ENCODE peak calls at places on chromosomes 13 and 19, in seven cellular contexts. One of them, this sample, is unnamed. For H3K4me1, the result is how much of the 10 kb centered on the place peaks cover.

GRCh38 chr13:99961634-99962033 is 9.9 kb downstream of the ZIC5 start:
- DNase-seq in breast epithelium: no peak
- DNase-seq in Panc1: no peak
- DNase-seq in GM23338: no peak
- DNase-seq in sigmoid colon: no peak
- DNase-seq in H1: no peak
- DNase-seq in transverse colon: no peak
- DNase-seq in this sample: no peak

GRCh38 chr19:46659151-46660007 is 1.6 kb downstream of the DACT3 start:
- DNase-seq in breast epithelium: no peak
- DNase-seq in Panc1: no peak
- DNase-seq in GM23338: peak
- DNase-seq in sigmoid colon: peak
- DNase-seq in H1: no peak
- DNase-seq in transverse colon: peak
- DNase-seq in this sample: no peak

GRCh38 chr13:107612376-107612775 is 603.0 kb downstream of the LIG4 start:
- DNase-seq in breast epithelium: no peak
- DNase-seq in Panc1: no peak
- DNase-seq in GM23338: no peak
- DNase-seq in sigmoid colon: no peak
- DNase-seq in H1: no peak
- DNase-seq in transverse colon: no peak
- DNase-seq in this sample: no peak

GRCh38 chr13:37618554-37618953 is 20.0 kb upstream of the POSTN start:
- DNase-seq in breast epithelium: no peak
- DNase-seq in Panc1: no peak
- DNase-seq in GM23338: no peak
- DNase-seq in sigmoid colon: no peak
- DNase-seq in H1: no peak
- DNase-seq in transverse colon: no peak
- DNase-seq in this sample: no peak

GRCh38 chr13:113853518-113854237 is 10.2 kb downstream of the GAS6 start:
- DNase-seq in breast epithelium: peak
- DNase-seq in Panc1: no peak
- DNase-seq in GM23338: no peak
- DNase-seq in sigmoid colon: no peak
- DNase-seq in H1: no peak
- DNase-seq in transverse colon: no peak
- DNase-seq in this sample: peak

GRCh38 chr19:2327773-2328400 is 499 bp downstream of the LSM7 start:
- DNase-seq in breast epithelium: no peak
- DNase-seq in Panc1: no peak
- DNase-seq in GM23338: peak
- DNase-seq in sigmoid colon: no peak
- DNase-seq in H1: peak
- DNase-seq in transverse colon: peak
- DNase-seq in this sample: no peak

GRCh38 chr19:7540761-7541480 is 5.4 kb downstream of the PNPLA6 start:
- DNase-seq in breast epithelium: no peak
- DNase-seq in Panc1: no peak
- DNase-seq in GM23338: peak
- DNase-seq in sigmoid colon: no peak
- DNase-seq in H1: peak
- DNase-seq in transverse colon: no peak
- DNase-seq in this sample: no peak

GRCh38 chr13:48595330-48596127 is 58.2 kb upstream of the CYSLTR2 start:
- DNase-seq in breast epithelium: no peak
- DNase-seq in Panc1: peak
- DNase-seq in GM23338: peak
- DNase-seq in sigmoid colon: peak
- DNase-seq in H1: no peak
- DNase-seq in transverse colon: peak
- DNase-seq in this sample: peak

GRCh38 chr19:17703823-17704463 is 15.3 kb upstream of the MAP1S start:
- DNase-seq in breast epithelium: no peak
- DNase-seq in Panc1: peak
- DNase-seq in GM23338: peak
- DNase-seq in sigmoid colon: no peak
- DNase-seq in H1: no peak
- DNase-seq in transverse colon: peak
- DNase-seq in this sample: no peak

GRCh38 chr13:98549006-98549727 is 27.7 kb downstream of the STK24 start:
- DNase-seq in breast epithelium: no peak
- DNase-seq in Panc1: no peak
- DNase-seq in GM23338: no peak
- DNase-seq in sigmoid colon: no peak
- DNase-seq in H1: no peak
- DNase-seq in transverse colon: no peak
- DNase-seq in this sample: no peak

GRCh38 chr19:932647-933552 is 7.1 kb downstream of the ARID3A start:
- DNase-seq in breast epithelium: peak
- DNase-seq in Panc1: no peak
- DNase-seq in GM23338: peak
- DNase-seq in sigmoid colon: peak
- DNase-seq in H1: no peak
- DNase-seq in transverse colon: peak
- DNase-seq in this sample: peak

GRCh38 chr19:13212759-13213330 is 62.6 kb downstream of the IER2 start:
- DNase-seq in breast epithelium: peak
- DNase-seq in Panc1: peak
- DNase-seq in GM23338: peak
- DNase-seq in sigmoid colon: peak
- DNase-seq in H1: no peak
- DNase-seq in transverse colon: peak
- DNase-seq in this sample: no peak

GRCh38 chr13:82688400-82688999 is 1193.8 kb downstream of the SLITRK1 start:
- DNase-seq in breast epithelium: no peak
- DNase-seq in Panc1: no peak
- DNase-seq in GM23338: no peak
- DNase-seq in sigmoid colon: no peak
- DNase-seq in H1: no peak
- DNase-seq in transverse colon: no peak
- DNase-seq in this sample: no peak

GRCh38 chr13:40784540-40784939 is 4.9 kb upstream of the SLC25A15 start:
- DNase-seq in breast epithelium: no peak
- DNase-seq in Panc1: no peak
- DNase-seq in GM23338: no peak
- DNase-seq in sigmoid colon: no peak
- DNase-seq in H1: no peak
- DNase-seq in transverse colon: no peak
- DNase-seq in this sample: no peak

GRCh38 chr19:39237200-39238184 is 7.3 kb downstream of the IFNL3 start:
- DNase-seq in breast epithelium: peak
- DNase-seq in Panc1: no peak
- DNase-seq in GM23338: peak
- DNase-seq in sigmoid colon: no peak
- DNase-seq in H1: no peak
- DNase-seq in transverse colon: peak
- DNase-seq in this sample: peak

GRCh38 chr19:12202250-12202649 is 39.4 kb downstream of the ZNF136 start:
- DNase-seq in breast epithelium: peak
- DNase-seq in Panc1: no peak
- DNase-seq in GM23338: peak
- DNase-seq in sigmoid colon: no peak
- DNase-seq in H1: peak
- DNase-seq in transverse colon: peak
- DNase-seq in this sample: no peak

GRCh38 chr13:59034198-59034597 is 1129.5 kb downstream of the DIAPH3 start:
- DNase-seq in breast epithelium: no peak
- DNase-seq in Panc1: no peak
- DNase-seq in GM23338: peak
- DNase-seq in sigmoid colon: no peak
- DNase-seq in H1: no peak
- DNase-seq in transverse colon: no peak
- DNase-seq in this sample: no peak

GRCh38 chr19:19113040-19113541 is 25.2 kb downstream of the TMEM161A start:
- DNase-seq in breast epithelium: no peak
- DNase-seq in Panc1: no peak
- DNase-seq in GM23338: peak
- DNase-seq in sigmoid colon: no peak
- DNase-seq in H1: no peak
- DNase-seq in transverse colon: no peak
- DNase-seq in this sample: no peak

GRCh38 chr13:110657196-110657595 is 41.9 kb downstream of the NAXD start:
- DNase-seq in breast epithelium: no peak
- DNase-seq in Panc1: no peak
- DNase-seq in GM23338: no peak
- DNase-seq in sigmoid colon: no peak
- DNase-seq in H1: no peak
- DNase-seq in transverse colon: no peak
- DNase-seq in this sample: no peak

GRCh38 chr19:44907613-44908012 is 2.0 kb downstream of the APOE start:
- DNase-seq in breast epithelium: no peak
- DNase-seq in Panc1: no peak
- DNase-seq in GM23338: no peak
- DNase-seq in sigmoid colon: no peak
- DNase-seq in H1: no peak
- DNase-seq in transverse colon: no peak
- DNase-seq in this sample: no peak

GRCh38 chr19:44909775-44910174 is 4.2 kb downstream of the APOE start:
- DNase-seq in breast epithelium: no peak
- DNase-seq in Panc1: no peak
- DNase-seq in GM23338: no peak
- DNase-seq in sigmoid colon: no peak
- DNase-seq in H1: no peak
- DNase-seq in transverse colon: no peak
- DNase-seq in this sample: no peak

GRCh38 chr19:44908836-44909201 is 3.2 kb downstream of the APOE start:
- DNase-seq in breast epithelium: no peak
- DNase-seq in Panc1: no peak
- DNase-seq in GM23338: no peak
- DNase-seq in sigmoid colon: no peak
- DNase-seq in H1: no peak
- DNase-seq in transverse colon: no peak
- DNase-seq in this sample: no peak

GRCh38 chr19:44908074-44908835 is 2.7 kb downstream of the APOE start:
- DNase-seq in breast epithelium: no peak
- DNase-seq in Panc1: no peak
- DNase-seq in GM23338: no peak
- DNase-seq in sigmoid colon: no peak
- DNase-seq in H1: no peak
- DNase-seq in transverse colon: no peak
- DNase-seq in this sample: no peak

DNA sequence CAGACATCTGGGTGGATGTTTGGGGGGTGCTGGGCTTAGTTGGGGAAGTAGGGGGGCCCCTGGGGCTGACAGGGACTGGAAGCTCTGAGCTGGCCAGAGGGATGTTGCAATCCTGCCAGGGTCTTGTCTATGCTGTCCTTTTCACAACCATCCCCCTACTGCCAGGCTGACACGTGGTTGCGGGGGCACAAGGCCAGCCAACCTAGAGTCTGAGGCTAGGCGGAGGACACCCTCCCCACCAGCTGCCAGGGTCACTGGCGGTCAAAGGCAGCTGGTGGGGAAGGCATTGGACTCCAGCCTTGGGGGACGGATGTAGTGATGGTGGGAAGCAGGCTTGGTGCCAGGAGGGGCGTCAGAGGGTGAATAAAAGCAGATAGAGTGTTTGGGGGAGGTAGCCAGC is 1.6 kb upstream of the APOC1 start:
- DNase-seq in breast epithelium: no peak
- DNase-seq in Panc1: no peak
- DNase-seq in GM23338: no peak
- DNase-seq in sigmoid colon: peak
- DNase-seq in H1: no peak
- DNase-seq in transverse colon: peak
- DNase-seq in this sample: peak
- TF ChIP-seq POLR2AphosphoS5 in breast epithelium: no peak
- TF ChIP-seq POLR2AphosphoS5 in Panc1: no peak
- TF ChIP-seq POLR2AphosphoS5 in GM23338: no peak
- TF ChIP-seq POLR2AphosphoS5 in sigmoid colon: no peak
- TF ChIP-seq POLR2AphosphoS5 in H1: no peak
- TF ChIP-seq POLR2AphosphoS5 in transverse colon: no peak
- TF ChIP-seq POLR2AphosphoS5 in this sample: no peak

DNA sequence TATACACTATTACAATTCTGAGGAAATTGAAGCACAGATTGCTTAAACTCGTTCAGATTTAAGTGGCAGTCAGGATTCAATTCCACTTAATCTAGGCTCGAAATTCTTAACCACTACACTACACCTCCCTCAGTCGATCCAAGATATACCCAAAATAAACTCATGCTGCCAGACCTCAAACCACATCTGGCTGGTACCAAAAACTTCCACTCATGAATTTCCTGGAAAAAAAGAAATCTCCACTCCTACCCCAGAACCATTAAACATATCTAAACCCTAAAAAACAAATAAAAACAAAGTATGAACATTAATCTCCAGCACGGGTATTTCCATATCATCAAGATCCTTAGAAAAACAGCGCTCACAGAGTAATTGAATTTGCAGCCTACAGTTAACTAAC is 1.1 kb downstream of the ZFP30 start:
- DNase-seq in breast epithelium: no peak
- DNase-seq in Panc1: peak
- DNase-seq in GM23338: no peak
- DNase-seq in sigmoid colon: no peak
- DNase-seq in H1: no peak
- DNase-seq in transverse colon: no peak
- DNase-seq in this sample: no peak
- H3K27ac ChIP-seq in breast epithelium: peak
- H3K27ac ChIP-seq in Panc1: peak
- H3K27ac ChIP-seq in GM23338: no peak
- H3K27ac ChIP-seq in sigmoid colon: peak
- H3K27ac ChIP-seq in H1: no peak
- H3K27ac ChIP-seq in transverse colon: peak
- H3K27ac ChIP-seq in this sample: peak

GRCh38 chr13:109587689-109588088 is 198.7 kb downstream of the IRS2 start:
- DNase-seq in breast epithelium: no peak
- DNase-seq in Panc1: no peak
- DNase-seq in GM23338: no peak
- DNase-seq in sigmoid colon: no peak
- DNase-seq in H1: no peak
- DNase-seq in transverse colon: no peak
- DNase-seq in this sample: no peak
- H3K4me1 ChIP-seq in breast epithelium: under half
- H3K4me1 ChIP-seq in Panc1: under half
- H3K4me1 ChIP-seq in GM23338: under half
- H3K4me1 ChIP-seq in sigmoid colon: under half
- H3K4me1 ChIP-seq in H1: under half
- H3K4me1 ChIP-seq in transverse colon: under half
- H3K4me1 ChIP-seq in this sample: under half

DNA sequence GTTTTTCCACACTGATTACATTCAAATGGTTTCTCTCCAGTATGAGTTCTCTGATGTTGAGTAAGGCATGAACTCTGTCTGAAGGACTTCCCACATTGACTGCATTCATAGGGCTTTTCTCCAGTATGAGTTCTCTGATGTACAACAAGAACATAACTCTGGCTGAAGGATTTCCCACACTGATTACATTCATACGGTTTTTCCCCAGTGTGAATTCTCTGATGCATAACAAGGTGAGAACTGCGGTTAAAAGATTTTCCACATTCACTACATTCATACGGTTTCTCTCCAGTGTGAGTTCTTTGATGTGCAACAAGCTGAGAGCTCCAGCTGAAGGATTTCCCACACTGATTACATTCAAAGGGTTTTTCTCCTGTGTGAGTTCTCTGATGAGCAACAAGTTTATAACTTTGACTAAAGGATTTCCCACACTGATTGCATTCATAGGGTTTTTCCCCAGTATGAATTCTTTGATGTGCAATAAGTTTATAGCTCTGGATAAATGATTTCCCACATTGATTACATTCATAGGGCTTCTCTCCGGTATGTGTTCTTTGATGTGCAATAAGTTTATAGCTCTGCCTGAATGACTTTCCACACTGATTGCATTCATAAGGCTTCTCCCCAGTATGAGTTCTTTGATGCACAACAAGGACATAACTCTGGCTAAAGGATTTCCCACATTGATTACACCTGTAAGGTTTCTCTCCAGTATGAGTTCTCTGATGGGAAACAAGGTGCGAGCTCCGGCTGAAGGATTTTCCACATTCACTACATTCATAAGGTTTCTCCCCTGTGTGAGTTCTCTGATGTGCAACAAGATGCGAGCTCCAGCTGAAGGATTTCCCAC is 23.5 kb downstream of the ZNF180 start:
- DNase-seq in breast epithelium: no peak
- DNase-seq in Panc1: no peak
- DNase-seq in GM23338: peak
- DNase-seq in sigmoid colon: no peak
- DNase-seq in H1: no peak
- DNase-seq in transverse colon: no peak
- DNase-seq in this sample: no peak
- TF ChIP-seq POLR2AphosphoS5 in breast epithelium: no peak
- TF ChIP-seq POLR2AphosphoS5 in Panc1: no peak
- TF ChIP-seq POLR2AphosphoS5 in GM23338: no peak
- TF ChIP-seq POLR2AphosphoS5 in sigmoid colon: no peak
- TF ChIP-seq POLR2AphosphoS5 in H1: no peak
- TF ChIP-seq POLR2AphosphoS5 in transverse colon: no peak
- TF ChIP-seq POLR2AphosphoS5 in this sample: no peak

This sample was measured in upper lobe of left lung.